ENCODE peak calls at places on chromosomes 1 and 21, in six cellular contexts. B is A549, U is fibroblast of the aortic adventitia, X is stomach, A is upper lobe of right lung, K is fibroblast of pulmonary artery. P is an unnamed sample.
A peak's percentile ranks its signal among the peaks of the same experiment; 100 is the strongest.

GRCh38 chr1:200535605-200536004 is 84.9 kb downstream of the KIF14 start:
- DNase-seq in U (no peak), X (peak; percentile 53), K (peak; percentile 17), A (no peak), B (peak; percentile 64), P (no peak)

GRCh38 chr21:32056791-32057190 is 184.0 kb downstream of the HUNK start:
- DNase-seq in K (no peak), U (no peak), X (no peak), B (no peak), A (no peak), P (no peak)

GRCh38 chr21:31909153-31909771 is 36.4 kb downstream of the HUNK start:
- DNase-seq in K (no peak), A (no peak), U (no peak), B (no peak), X (no peak), P (no peak)

GRCh38 chr1:89986020-89986419 is 8.9 kb upstream of the ZNF326 start:
- DNase-seq in A (no peak), X (no peak), B (no peak), K (no peak), U (no peak), P (no peak)

GRCh38 chr1:3745590-3746381 is 6.5 kb upstream of the CCDC27 start:
- DNase-seq in A (no peak), U (no peak), B (no peak), K (no peak), X (no peak), P (no peak)

GRCh38 chr1:25462732-25463131 is 32.0 kb downstream of the MACO1 start:
- DNase-seq in X (no peak), B (no peak), A (no peak), K (peak; percentile 49), U (peak; percentile 62), P (peak; percentile 60)

GRCh38 chr1:91053630-91054029 is 31.8 kb upstream of the ZNF644 start:
- DNase-seq in U (no peak), B (no peak), X (no peak), A (no peak), K (no peak), P (no peak)

GRCh38 chr1:246642719-246643118 is 76.5 kb downstream of the CNST start:
- DNase-seq in X (no peak), U (no peak), A (no peak), B (no peak), K (no peak), P (no peak)

GRCh38 chr1:57489342-57490036 is 65.6 kb upstream of the DAB1 start:
- DNase-seq in K (peak; percentile 64), A (no peak), U (peak; percentile 71), B (no peak), X (no peak), P (peak; percentile 78)

GRCh38 chr1:4018721-4019521 is 118.8 kb upstream of the C1orf174 start:
- DNase-seq in B (no peak), U (no peak), A (peak; percentile 47), K (no peak), X (no peak), P (no peak)

GRCh38 chr1:245091171-245091621 is 63.6 kb upstream of the KIF26B start:
- DNase-seq in B (no peak), U (peak; percentile 15), A (no peak), K (no peak), X (no peak), P (peak; percentile 4)

GRCh38 chr1:206654826-206655225 is 19.5 kb downstream of the DYRK3 start:
- DNase-seq in K (no peak), A (no peak), X (no peak), B (no peak), U (no peak), P (no peak)

GRCh38 chr1:15885701-15886612 is 38.5 kb downstream of the SPEN start:
- DNase-seq in X (peak; percentile 96), B (peak; percentile 85), U (peak; percentile 96), K (peak; percentile 99), A (peak; percentile 98), P (peak; percentile 96)

GRCh38 chr21:30315701-30316100 is 4.4 kb downstream of the KRTAP26-1 start:
- DNase-seq in B (no peak), A (no peak), X (no peak), U (no peak), K (no peak), P (no peak)

GRCh38 chr1:151175036-151175741 is 592 bp downstream of the TMOD4 start:
- DNase-seq in K (peak; percentile 46), X (no peak), U (peak; percentile 72), B (no peak), A (no peak), P (no peak)

GRCh38 chr21:21084179-21084578 is 86.0 kb downstream of the NCAM2 start:
- DNase-seq in X (no peak), B (no peak), A (no peak), K (peak; percentile 47), U (peak; percentile 70), P (peak; percentile 35)

GRCh38 chr1:99745061-99745460 is 21.4 kb downstream of the FRRS1 start:
- DNase-seq in B (no peak), K (no peak), X (no peak), U (no peak), A (no peak), P (no peak)

GRCh38 chr1:44239337-44239960 is 26.2 kb downstream of the DMAP1 start:
- DNase-seq in K (peak; percentile 27), A (peak; percentile 56), U (peak; percentile 20), B (no peak), X (no peak), P (peak; percentile 48)

GRCh38 chr1:108046021-108046420 is 81.0 kb upstream of the VAV3 start:
- DNase-seq in A (no peak), K (no peak), X (no peak), U (no peak), B (no peak), P (no peak)

GRCh38 chr21:43937898-43938309 is 72.9 kb downstream of the AGPAT3 start:
- DNase-seq in U (no peak), B (no peak), A (no peak), X (no peak), K (no peak), P (no peak)

GRCh38 chr1:147171399-147172167 is 687 bp downstream of the PRKAB2 start:
- DNase-seq in X (no peak), B (peak; percentile 13), U (no peak), K (no peak), A (no peak), P (no peak)

GRCh38 chr1:78255378-78255777 is 209.6 kb downstream of the GIPC2 start:
- DNase-seq in B (no peak), U (no peak), X (no peak), K (no peak), A (no peak), P (no peak)

GRCh38 chr1:226092955-226093354 is 30.4 kb downstream of the H3-3A start:
- DNase-seq in A (no peak), K (peak; percentile 64), B (no peak), U (peak; percentile 67), X (no peak), P (peak; percentile 51)

GRCh38 chr1:3542635-3543034 is 68.7 kb downstream of the MEGF6 start:
- DNase-seq in K (no peak), A (no peak), B (no peak), U (peak; percentile 34), X (no peak), P (no peak)

GRCh38 chr1:63366915-63367217 is 561 bp upstream of the ALG6 start:
- DNase-seq in U (no peak), X (no peak), A (no peak), B (no peak), K (no peak), P (no peak)
- H3K4me3 ChIP-seq in U (peak overlapping the region; percentile 65), X (peak overlapping the region; percentile 94), A (peak overlapping the region; percentile 95), B (peak overlapping the region; percentile 87), K (peak overlapping the region; percentile 50), P (peak overlapping the region; percentile 47)

GRCh38 chr1:85282424-85282823 is 6.0 kb upstream of the BCL10 start:
- DNase-seq in B (peak; percentile 39), A (no peak), U (no peak), K (no peak), X (no peak), P (no peak)
- TF ChIP-seq CTCF in B (no peak), A (no peak), U (no peak), K (peak; percentile 10), X (no peak), P (no peak)

GRCh38 chr1:8497196-8497878 is 179.4 kb downstream of the SLC45A1 start:
- DNase-seq in K (peak; percentile 88), X (no peak), A (no peak), B (peak; percentile 28), U (peak; percentile 80), P (peak; percentile 79)

GRCh38 chr1:8494681-8495080 is 176.8 kb downstream of the SLC45A1 start:
- DNase-seq in X (no peak), U (no peak), K (no peak), A (no peak), B (no peak), P (no peak)

GRCh38 chr1:8495928-8496401 is 178.1 kb downstream of the SLC45A1 start:
- DNase-seq in K (no peak), U (no peak), X (no peak), B (peak; percentile 12), A (no peak), P (no peak)

DNA sequence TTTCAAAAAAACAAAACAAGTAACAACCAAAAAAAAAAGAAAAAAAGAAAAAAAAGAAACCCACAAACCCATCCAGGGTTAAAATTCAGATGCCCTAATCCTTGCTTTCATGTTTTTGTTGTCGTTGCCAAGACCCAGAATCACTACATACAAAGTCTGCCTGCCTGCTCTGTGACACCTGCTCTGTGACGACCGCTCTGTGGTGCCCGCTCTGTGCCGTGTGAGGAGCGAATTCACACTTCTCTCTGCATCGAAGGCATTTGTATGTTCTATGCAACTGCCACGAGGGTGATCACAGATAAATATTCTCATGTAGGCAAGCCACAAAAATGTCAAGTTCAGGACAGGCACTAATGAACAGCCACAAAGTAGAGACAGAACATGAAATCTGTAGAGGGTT is 178.6 kb downstream of the SLC45A1 start:
- DNase-seq in X (no peak), A (no peak), B (no peak), U (no peak), K (no peak), P (no peak)
- H3K4me3 ChIP-seq in X (no peak overlapping the region), A (no peak overlapping the region), B (no peak overlapping the region), U (no peak overlapping the region), K (no peak overlapping the region), P (no peak overlapping the region)

DNA sequence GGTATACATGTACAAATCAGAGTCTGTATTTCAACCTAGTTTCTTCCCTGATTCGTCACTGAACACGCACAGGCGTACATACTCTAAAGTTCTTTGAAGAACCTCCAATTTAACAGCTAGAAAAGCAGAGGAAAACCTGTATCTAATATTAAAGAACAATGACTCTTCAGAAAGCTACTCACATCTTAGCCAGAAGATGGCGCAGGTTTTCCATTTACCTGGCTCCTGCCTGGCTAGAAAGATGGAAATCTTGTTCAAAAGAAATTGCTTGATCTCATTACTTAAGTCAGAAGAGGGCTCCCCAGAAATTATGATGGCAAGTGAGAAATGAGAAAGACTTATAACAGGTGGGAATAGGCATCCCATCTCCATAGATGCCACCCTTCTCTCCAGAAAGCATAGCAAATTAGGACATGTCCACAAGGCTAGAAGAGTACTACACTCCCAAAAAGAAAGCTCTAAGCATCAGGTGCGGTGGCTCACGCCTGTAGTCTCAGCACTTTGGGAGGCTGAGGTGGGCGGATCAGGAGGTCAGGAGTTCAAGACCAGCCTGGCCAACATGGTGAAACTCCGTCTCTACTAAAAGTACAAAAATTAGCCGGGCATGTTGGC is 19.0 kb upstream of the L1TD1 start:
- DNase-seq in U (peak; percentile 71), A (peak; percentile 20), K (peak; percentile 62), X (peak; percentile 51), B (peak; percentile 41), P (peak; percentile 61)
- TF ChIP-seq CTCF in U (peak; percentile 82), A (peak; percentile 78), K (peak; percentile 82), X (no peak), B (peak; percentile 75), P (peak; percentile 70)

P was measured in cardiac fibroblast.